ENCODE peak calls at places on chromosomes 2 and 18, in four cellular contexts. I is AG04450, N is SK-N-SH, O is OCI-LY7. B is an unnamed sample.

GRCh38 chr2:40734797-40735196 is 282.9 kb upstream of the SLC8A1 start:
- DNase-seq in N (no peak), O (no peak), I (peak), B (no peak)

GRCh38 chr2:20050104-20050711 is 1.2 kb downstream of the LAPTM4A start:
- DNase-seq in I (peak), N (peak), O (peak), B (peak)

GRCh38 chr2:208542465-208543041 is 136.0 kb downstream of the PTH2R start:
- DNase-seq in N (no peak), I (no peak), O (no peak), B (no peak)

GRCh38 chr18:58558514-58558913 is 70.4 kb downstream of the ALPK2 start:
- DNase-seq in O (no peak), I (no peak), N (no peak), B (no peak)

GRCh38 chr2:236180831-236181453 is 12.8 kb upstream of the GBX2 start:
- DNase-seq in I (peak), O (peak), N (peak), B (peak)

GRCh38 chr2:15729001-15729400 is 137.3 kb downstream of the DDX1 start:
- DNase-seq in I (no peak), O (no peak), N (no peak), B (no peak)

GRCh38 chr2:105766300-105766866 is 21.7 kb downstream of the NCK2 start:
- DNase-seq in I (no peak), O (no peak), N (no peak), B (no peak)

GRCh38 chr2:69067866-69068265 is 54.9 kb downstream of the ANTXR1 start:
- DNase-seq in N (no peak), O (no peak), I (no peak), B (no peak)

GRCh38 chr2:223855426-223855825 is 18.0 kb upstream of the AP1S3 start:
- DNase-seq in N (no peak), O (no peak), I (no peak), B (no peak)

GRCh38 chr2:221423212-221423804 is 148.8 kb downstream of the EPHA4 start:
- DNase-seq in I (no peak), N (no peak), O (no peak), B (no peak)

GRCh38 chr2:130749078-130749477 is 6.3 kb upstream of the AMER3 start:
- DNase-seq in I (no peak), O (no peak), N (no peak), B (no peak)

GRCh38 chr2:173706936-173707335 is 258.2 kb downstream of the SP3 start:
- DNase-seq in N (no peak), O (no peak), I (no peak), B (no peak)

GRCh38 chr18:6271585-6271984 is 143.1 kb downstream of the L3MBTL4 start:
- DNase-seq in N (no peak), I (no peak), O (no peak), B (no peak)

GRCh38 chr2:68853035-68853434 is 18.2 kb downstream of the BMP10 start:
- DNase-seq in I (peak), N (no peak), O (no peak), B (peak)

GRCh38 chr2:134917958-134918517 is 584 bp upstream of the CCNT2 start:
- DNase-seq in I (no peak), O (peak), N (no peak), B (no peak)

GRCh38 chr2:134508396-134508795 is 210.4 kb downstream of the TMEM163 start:
- DNase-seq in O (no peak), I (no peak), N (no peak), B (no peak)

GRCh38 chr18:74146756-74147155 is 878 bp downstream of the FBXO15 start:
- DNase-seq in N (no peak), O (no peak), I (peak), B (no peak)

GRCh38 chr2:111918383-111918806 is 20.0 kb downstream of the MERTK start:
- DNase-seq in N (peak), I (peak), O (no peak), B (peak)

GRCh38 chr2:44686561-44686960 is 254.9 kb upstream of the SIX3 start:
- DNase-seq in N (no peak), I (no peak), O (no peak), B (no peak)

GRCh38 chr18:36580874-36581750 is 247.7 kb downstream of the TPGS2 start:
- DNase-seq in I (peak), N (peak), O (no peak), B (no peak)

GRCh38 chr2:130826419-130826818 is 10.3 kb upstream of the ARHGEF4 start:
- DNase-seq in O (no peak), I (no peak), N (no peak), B (no peak)

GRCh38 chr2:11914455-11914854 is 168.0 kb downstream of the LPIN1 start:
- DNase-seq in N (no peak), I (no peak), O (no peak), B (no peak)

GRCh38 chr2:205524656-205525055 is 157.6 kb upstream of the NRP2 start:
- DNase-seq in I (no peak), N (no peak), O (no peak), B (no peak)

GRCh38 chr2:126828051-126828450 is 70.6 kb upstream of the TEX51 start:
- DNase-seq in N (no peak), O (no peak), I (no peak), B (peak)

GRCh38 chr18:28153485-28154065 is 23.4 kb downstream of the CDH2 start:
- DNase-seq in I (no peak), N (no peak), O (no peak), B (no peak)

GRCh38 chr2:144567745-144568144 is 47.8 kb upstream of the ZEB2 start:
- DNase-seq in N (no peak), O (no peak), I (no peak), B (no peak)

GRCh38 chr2:39837856-39838453 is 58.9 kb upstream of the THUMPD2 start:
- DNase-seq in N (peak), O (peak), I (peak), B (peak)

GRCh38 chr2:10253596-10254372 is 48.9 kb upstream of the HPCAL1 start:
- DNase-seq in N (no peak), O (no peak), I (no peak), B (no peak)
- TF ChIP-seq CTCF in N (no peak), O (no peak), I (no peak), B (no peak)

GRCh38 chr18:49859725-49860124 is 46.4 kb upstream of the ACAA2 start:
- DNase-seq in N (no peak), I (no peak), O (no peak), B (no peak)
- H3K27ac ChIP-seq in N (no peak), I (no peak), O (no peak), B (no peak)

DNA sequence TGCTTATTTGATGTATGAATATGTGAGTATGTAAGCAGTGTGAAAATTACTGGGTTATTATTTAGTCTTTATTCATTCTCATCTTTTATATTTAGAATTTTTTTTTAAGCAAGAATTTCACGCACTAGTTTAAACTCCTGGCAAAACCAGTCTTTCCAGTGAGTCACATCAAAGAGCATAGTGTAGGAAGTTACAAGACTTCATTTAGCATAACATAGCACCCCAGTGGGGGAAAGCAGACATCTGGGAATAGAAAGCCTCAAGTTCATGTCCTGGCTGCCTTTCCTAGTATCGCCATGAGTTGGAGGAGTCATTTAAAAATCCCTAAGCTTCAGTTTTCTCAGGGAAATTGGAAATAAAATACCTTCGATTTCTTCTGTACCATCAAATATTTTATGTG is 408.3 kb downstream of the NUP35 start:
- DNase-seq in N (no peak), I (no peak), O (no peak), B (no peak)
- TF ChIP-seq CTCF in N (no peak), I (no peak), O (no peak), B (no peak)

GRCh38 chr2:196291873-196292800 is 120.8 kb upstream of the STK17B start:
- DNase-seq in N (no peak), I (no peak), O (no peak), B (no peak)
- H3K27ac ChIP-seq in N (no peak), I (no peak), O (no peak), B (no peak)

GRCh38 chr18:22913861-22914260 is 19.3 kb upstream of the RBBP8 start:
- DNase-seq in I (no peak), N (no peak), O (no peak), B (no peak)
- TF ChIP-seq CTCF in I (no peak), N (no peak), O (no peak), B (no peak)

GRCh38 chr2:74546004-74546403 is 7.7 kb downstream of the LOXL3 start:
- DNase-seq in I (no peak), O (no peak), N (no peak), B (no peak)

GRCh38 chr2:74548919-74549684 is 4.6 kb downstream of the LOXL3 start:
- DNase-seq in O (no peak), N (peak), I (no peak), B (peak)

GRCh38 chr2:74549685-74549971 is 4.1 kb downstream of the LOXL3 start:
- DNase-seq in I (no peak), O (no peak), N (peak), B (no peak)

GRCh38 chr2:74550231-74550630 is 3.5 kb downstream of the LOXL3 start:
- DNase-seq in N (no peak), I (no peak), O (no peak), B (no peak)

DNA sequence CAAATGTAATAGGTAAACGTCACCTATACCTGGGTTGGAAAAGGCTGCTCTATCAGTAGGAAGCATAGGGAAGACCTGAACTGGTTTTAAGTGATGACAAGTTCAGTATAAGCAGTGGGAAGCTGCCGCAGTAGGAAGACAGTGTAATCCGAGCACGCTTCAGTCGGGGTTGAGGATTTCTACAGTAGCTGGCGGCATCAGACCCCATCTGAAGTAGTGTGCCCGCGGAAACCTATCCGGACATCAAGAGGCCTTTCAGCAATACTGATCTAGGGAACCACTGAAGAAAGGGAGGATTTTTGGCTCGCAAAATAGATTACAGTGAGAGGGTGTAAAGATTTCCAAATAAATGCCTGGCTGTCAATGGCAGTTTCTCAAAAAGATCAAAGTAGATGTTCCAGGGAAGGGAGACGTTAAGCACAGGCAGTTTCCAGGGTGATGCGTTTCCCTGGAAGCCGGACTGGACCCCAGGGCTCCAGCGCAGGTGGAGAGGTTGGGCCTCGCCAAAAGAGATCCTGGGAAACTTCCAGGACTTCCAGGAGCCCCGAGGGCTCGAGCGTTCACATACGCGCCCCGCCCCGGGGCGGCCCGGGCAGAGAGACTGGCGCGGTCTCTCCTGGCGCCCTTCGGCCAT is 5.3 kb downstream of the LOXL3 start:
- DNase-seq in O (no peak), I (no peak), N (peak), B (peak)
- H3K27ac ChIP-seq in O (no peak), I (no peak), N (peak), B (no peak)

B was measured in A673.